ENCODE peak calls at places on chromosomes 11 and 22, in four cellular contexts. W, T, X and I are unnamed samples.

GRCh38 chr11:61281581-61282250 is 13.4 kb downstream of the VWCE start:
- DNase-seq in W (peak; percentile 47), T (peak; percentile 22), X (peak; percentile 93), I (peak; percentile 76)

GRCh38 chr11:93089474-93090102 is 108.2 kb downstream of the SLC36A4 start:
- DNase-seq in W (peak; percentile 40), T (peak; percentile 63), X (no peak), I (no peak)

GRCh38 chr11:67453816-67454732 is 1.1 kb upstream of the CABP4 start:
- DNase-seq in W (no peak), T (no peak), X (no peak), I (no peak)

GRCh38 chr22:40400173-40400572 is 29.8 kb downstream of the SGSM3 start:
- DNase-seq in W (peak; percentile 89), T (no peak), X (no peak), I (peak; percentile 60)

GRCh38 chr22:49209452-49210195 is 618.0 kb downstream of the BRD1 start:
- DNase-seq in W (no peak), T (no peak), X (peak; percentile 54), I (no peak)

GRCh38 chr22:35995772-35996171 is 32.9 kb downstream of the RBFOX2 start:
- DNase-seq in W (no peak), T (peak; percentile 18), X (no peak), I (no peak)

GRCh38 chr22:26431151-26431995 is 2.3 kb downstream of the ASPHD2 start:
- DNase-seq in W (peak; percentile 54), T (no peak), X (no peak), I (peak; percentile 58)

GRCh38 chr11:133981156-133981555 is 24.4 kb upstream of the IGSF9B start:
- DNase-seq in W (no peak), T (no peak), X (no peak), I (no peak)

GRCh38 chr11:70443043-70444030 is 45.0 kb downstream of the CTTN start:
- DNase-seq in W (no peak), T (no peak), X (peak; percentile 16), I (no peak)

GRCh38 chr22:42892571-42893316 is 35.7 kb upstream of the ARFGAP3 start:
- DNase-seq in W (peak; percentile 67), T (peak; percentile 4), X (no peak), I (peak; percentile 57)

GRCh38 chr22:44412136-44412731 is 85.8 kb downstream of the RTL6 start:
- DNase-seq in W (no peak), T (no peak), X (peak; percentile 12), I (no peak)

GRCh38 chr11:6437993-6438392 is 2.8 kb downstream of the HPX start:
- DNase-seq in W (peak; percentile 17), T (no peak), X (no peak), I (no peak)

GRCh38 chr11:71067753-71068152 is 184.6 kb downstream of the SHANK2 start:
- DNase-seq in W (no peak), T (no peak), X (no peak), I (no peak)

GRCh38 chr11:73204711-73205121 is 13.4 kb upstream of the P2RY2 start:
- DNase-seq in W (no peak), T (no peak), X (no peak), I (no peak)

GRCh38 chr11:13276454-13276851 is 1.1 kb upstream of the BMAL1 start:
- DNase-seq in W (no peak), T (no peak), X (peak; percentile 21), I (no peak)

GRCh38 chr11:10305964-10306918 is 1.4 kb downstream of the ADM start:
- DNase-seq in W (peak; percentile 14), T (peak; percentile 46), X (peak; percentile 64), I (peak; percentile 36)

GRCh38 chr11:17273668-17274321 is 2.7 kb upstream of the NUCB2 start:
- DNase-seq in W (peak; percentile 47), T (no peak), X (no peak), I (no peak)

GRCh38 chr11:16098827-16099226 is 257.5 kb downstream of the SOX6 start:
- DNase-seq in W (no peak), T (no peak), X (no peak), I (no peak)

GRCh38 chr22:45612451-45612901 is 59.2 kb upstream of the ATXN10 start:
- DNase-seq in W (no peak), T (peak; percentile 91), X (no peak), I (no peak)

GRCh38 chr11:64035581-64035980 is at the start of gene FLRT1:
- DNase-seq in W (no peak), T (no peak), X (peak; percentile 75), I (no peak)

GRCh38 chr11:85756401-85757200 is 54.3 kb downstream of the SYTL2 start:
- DNase-seq in W (no peak), T (no peak), X (no peak), I (no peak)

DNA sequence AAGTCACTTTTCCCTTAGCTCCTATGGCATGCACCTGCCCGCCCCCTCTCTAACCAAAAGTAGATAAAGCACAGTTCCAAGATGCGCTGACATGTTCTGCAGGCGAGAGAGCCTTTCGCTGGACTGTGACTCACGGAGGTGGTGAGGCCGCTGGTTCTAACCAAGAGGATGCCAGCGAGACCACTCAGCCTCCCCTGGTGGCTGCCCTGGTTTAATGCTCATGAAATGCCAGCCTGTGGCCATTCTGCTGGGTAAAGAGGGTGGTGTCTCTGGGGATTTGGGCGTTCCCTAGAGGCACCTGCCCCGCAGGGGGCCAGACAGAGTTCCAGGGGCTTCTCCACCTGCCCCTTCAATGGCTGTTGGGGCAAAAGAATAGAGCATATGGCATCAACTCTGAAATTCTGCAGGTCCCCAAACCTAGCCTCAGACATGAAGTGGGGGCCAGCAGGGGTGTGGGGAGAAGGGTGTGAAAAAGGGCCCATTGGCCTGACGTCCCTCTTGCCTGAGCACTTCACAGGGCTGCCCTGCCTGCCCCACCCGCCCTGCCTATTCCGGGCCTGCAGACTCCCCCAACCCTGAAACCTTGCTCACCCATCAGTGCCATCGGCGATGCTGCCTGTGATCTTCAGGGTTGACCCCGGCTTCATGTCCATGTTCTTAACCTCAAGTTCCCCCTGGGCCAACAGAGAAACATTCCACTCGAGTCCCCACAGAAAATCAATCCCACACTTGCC is 8.5 kb downstream of the LGALS2 start:
- DNase-seq in W (no peak), T (peak; percentile 41), X (peak; percentile 38), I (no peak)
- TF ChIP-seq CTCF in W (no peak), T (no peak), X (peak; percentile 31), I (no peak)

DNA sequence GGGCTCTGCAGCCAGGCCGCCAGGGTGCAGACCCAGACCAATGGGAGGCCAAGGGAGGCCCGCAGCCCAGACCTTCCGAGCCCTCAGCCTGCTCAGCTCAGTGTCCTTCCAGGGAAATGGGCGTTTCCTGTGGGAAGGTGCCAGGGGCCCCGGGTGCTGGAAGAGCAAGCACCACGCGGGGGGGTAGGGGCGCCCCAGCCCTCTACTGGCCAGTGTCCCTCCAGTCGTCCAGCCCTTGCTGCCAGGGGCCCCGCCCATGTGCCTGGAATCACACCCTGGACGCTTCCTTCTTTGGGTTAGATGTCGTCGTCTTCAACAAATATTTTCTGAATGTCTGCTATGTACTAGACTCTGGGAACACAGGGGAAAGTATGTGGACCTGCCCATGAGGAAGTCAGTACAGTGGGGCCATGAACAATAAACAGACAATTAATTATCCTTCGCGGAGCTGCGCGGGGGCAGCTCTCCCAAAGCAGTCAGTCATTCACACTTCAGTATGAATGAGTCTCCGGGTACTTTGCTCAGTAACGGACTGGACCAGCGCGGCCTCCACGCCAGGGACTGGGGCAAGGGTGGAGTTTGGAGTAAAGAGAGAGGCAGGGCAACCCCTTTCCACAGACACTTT is 60.2 kb downstream of the CDKN1C start:
- DNase-seq in W (no peak), T (no peak), X (no peak), I (no peak)
- TF ChIP-seq CTCF in W (no peak), T (no peak), X (no peak), I (no peak)

GRCh38 chr11:121844016-121844415 is 272.0 kb downstream of the BLID start:
- DNase-seq in W (no peak), T (no peak), X (no peak), I (no peak)

GRCh38 chr11:121842186-121842585 is 273.8 kb downstream of the BLID start:
- DNase-seq in W (no peak), T (no peak), X (no peak), I (no peak)

GRCh38 chr11:121841487-121842167 is 274.4 kb downstream of the BLID start:
- DNase-seq in W (no peak), T (no peak), X (no peak), I (no peak)

GRCh38 chr11:121838571-121838970 is 277.4 kb downstream of the BLID start:
- DNase-seq in W (no peak), T (no peak), X (no peak), I (no peak)

DNA sequence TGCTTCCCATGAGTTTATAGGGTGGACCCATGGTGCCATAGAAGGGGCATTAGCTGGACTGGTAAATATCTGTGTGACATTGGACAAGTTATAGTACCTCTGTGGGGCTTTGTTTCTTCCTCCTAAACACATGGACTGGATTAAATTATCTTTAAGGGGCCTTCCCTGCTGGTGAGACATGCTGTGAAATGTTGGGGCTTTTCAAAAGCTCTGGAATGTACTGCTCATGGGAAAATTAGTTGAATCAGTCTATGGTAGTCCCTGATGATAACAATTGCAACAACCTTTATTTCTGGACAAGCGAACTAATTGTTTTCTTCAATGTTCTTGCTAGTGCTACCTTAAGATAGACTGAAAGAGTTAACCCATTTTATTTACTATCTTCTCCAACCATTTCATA is 276.2 kb downstream of the BLID start:
- DNase-seq in W (no peak), T (no peak), X (no peak), I (no peak)
- TF ChIP-seq CTCF in W (no peak), T (no peak), X (no peak), I (no peak)

GRCh38 chr11:8810331-8811301 is 100.4 kb upstream of the AKIP1 start:
- DNase-seq in W (peak; percentile 72), T (peak; percentile 79), X (peak; percentile 86), I (peak; percentile 75)

GRCh38 chr11:8811571-8811970 is 99.4 kb upstream of the AKIP1 start:
- DNase-seq in W (no peak), T (no peak), X (no peak), I (no peak)

GRCh38 chr11:8814209-8814922 is 96.6 kb upstream of the AKIP1 start:
- DNase-seq in W (no peak), T (peak; percentile 95), X (no peak), I (peak; percentile 45)

GRCh38 chr11:8813658-8814057 is 97.3 kb upstream of the AKIP1 start:
- DNase-seq in W (peak; percentile 87), T (peak; percentile 72), X (peak; percentile 78), I (peak; percentile 83)

GRCh38 chr11:8812438-8812837 is 98.6 kb upstream of the AKIP1 start:
- DNase-seq in W (no peak), T (no peak), X (no peak), I (no peak)
- TF ChIP-seq CTCF in W (no peak), T (no peak), X (no peak), I (no peak)

DNA sequence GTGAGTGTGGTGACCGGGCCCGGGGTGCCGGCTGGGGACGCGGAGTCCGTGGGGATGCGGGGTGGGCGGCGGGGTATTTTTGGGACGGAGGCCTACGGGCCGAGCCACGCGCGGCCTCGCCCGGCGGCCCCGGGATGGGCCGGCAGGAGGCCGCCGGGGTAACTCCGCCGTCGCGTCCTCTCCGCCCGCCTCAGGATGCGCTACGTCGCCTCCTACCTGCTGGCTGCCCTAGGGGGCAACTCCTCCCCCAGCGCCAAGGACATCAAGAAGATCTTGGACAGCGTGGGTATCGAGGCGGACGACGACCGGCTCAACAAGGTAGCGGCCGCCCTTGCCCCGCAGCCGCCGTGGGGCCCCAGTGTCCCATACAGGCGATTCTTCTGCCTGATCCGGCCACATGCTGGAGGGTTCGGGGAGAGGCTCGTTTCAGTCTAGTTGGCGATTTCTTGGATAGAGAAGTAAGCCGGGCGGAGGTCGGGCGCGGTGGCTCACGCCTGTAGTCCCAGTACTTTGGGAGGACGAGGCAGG is 337 bp downstream of the RPLP2 start:
- DNase-seq in W (peak; percentile 46), T (no peak), X (no peak), I (no peak)
- TF ChIP-seq CTCF in W (no peak), T (no peak), X (no peak), I (no peak)